ENCODE peak calls at places on chromosome 20, in eight cellular contexts. X is HFFc6; T is psoas muscle; K is cardiac muscle cell; B is stomach; I is GM13977; N is body of pancreas; M is CD8-positive, alpha-beta T cell. Y is an unnamed sample.

GRCh38 chr20:23100021-23100753 is 14.1 kb upstream of the CD93 start:
- DNase-seq in X (no peak), I (no peak), T (no peak), M (no peak), B (no peak), K (no peak), N (no peak), Y (no peak)

GRCh38 chr20:32285621-32286334 is 8.3 kb downstream of the KIF3B start:
- DNase-seq in M (no peak), I (peak), N (no peak), B (no peak), X (peak), K (peak), T (no peak), Y (peak)

GRCh38 chr20:32560989-32561830 is 23.9 kb downstream of the NOL4L start:
- DNase-seq in X (no peak), K (peak), M (no peak), T (no peak), I (no peak), N (no peak), B (no peak), Y (no peak)

GRCh38 chr20:6802227-6802626 is 34.7 kb downstream of the BMP2 start:
- DNase-seq in I (no peak), X (no peak), M (no peak), K (no peak), N (no peak), B (no peak), T (no peak), Y (no peak)

GRCh38 chr20:5008743-5009142 is 7.4 kb upstream of the SLC23A2 start:
- DNase-seq in K (no peak), I (no peak), X (no peak), T (no peak), M (no peak), N (no peak), B (no peak), Y (no peak)

GRCh38 chr20:326645-327031 is 1.3 kb downstream of the SOX12 start:
- DNase-seq in B (peak), N (peak), I (no peak), X (no peak), K (peak), T (peak), M (no peak), Y (no peak)

GRCh38 chr20:61520076-61520639 is 268.1 kb downstream of the CDH4 start:
- DNase-seq in B (no peak), X (no peak), I (no peak), K (no peak), M (no peak), T (no peak), N (no peak), Y (no peak)

GRCh38 chr20:59214619-59215547 is 51.3 kb downstream of the ZNF831 start:
- DNase-seq in T (no peak), X (no peak), B (no peak), I (no peak), M (no peak), N (no peak), K (no peak), Y (no peak)

GRCh38 chr20:10453241-10453640 is 18.1 kb downstream of the SLX4IP start:
- DNase-seq in I (no peak), K (no peak), T (no peak), N (no peak), M (no peak), B (no peak), X (no peak), Y (no peak)

GRCh38 chr20:25453035-25453810 is 45.8 kb downstream of the GINS1 start:
- DNase-seq in B (peak), I (no peak), M (no peak), N (no peak), T (no peak), K (peak), X (no peak), Y (peak)

GRCh38 chr20:56439784-56440291 is 27.8 kb downstream of the CASS4 start:
- DNase-seq in I (no peak), X (peak), M (no peak), N (peak), B (peak), T (peak), K (no peak), Y (peak)

GRCh38 chr20:31594558-31595379 is 10.3 kb upstream of the ID1 start:
- DNase-seq in M (no peak), K (no peak), X (no peak), N (no peak), T (peak), I (no peak), B (peak), Y (no peak)

GRCh38 chr20:47311967-47312681 is 44.4 kb downstream of the ZMYND8 start:
- DNase-seq in N (no peak), I (no peak), M (no peak), K (no peak), T (no peak), B (no peak), X (no peak), Y (no peak)
- TF ChIP-seq CTCF in N (no peak), I (no peak), M (no peak), K (no peak), T (no peak), B (no peak), X (no peak), Y (no peak)

GRCh38 chr20:16404171-16404570 is 169.1 kb downstream of the KIF16B start:
- DNase-seq in X (no peak), T (no peak), B (no peak), N (no peak), K (no peak), M (no peak), I (no peak), Y (no peak)
- TF ChIP-seq CTCF in X (no peak), T (no peak), B (no peak), N (no peak), K (no peak), M (no peak), I (no peak), Y (no peak)

GRCh38 chr20:34829191-34829590 is 3.7 kb upstream of the NCOA6 start:
- DNase-seq in X (no peak), N (no peak), T (no peak), M (no peak), K (no peak), I (no peak), B (no peak), Y (no peak)

GRCh38 chr20:34820805-34821578 is 4.5 kb downstream of the NCOA6 start:
- DNase-seq in I (no peak), M (no peak), X (no peak), N (no peak), T (no peak), B (no peak), K (no peak), Y (no peak)

GRCh38 chr20:34824026-34824860 is 1.2 kb downstream of the NCOA6 start:
- DNase-seq in I (peak), K (peak), T (peak), N (peak), X (peak), B (peak), M (peak), Y (no peak)

GRCh38 chr20:34825530-34826362 is at the start of gene NCOA6:
- DNase-seq in M (peak), N (peak), K (peak), X (peak), B (peak), T (peak), I (peak), Y (peak)

GRCh38 chr20:34824861-34825529 is 456 bp downstream of the NCOA6 start:
- DNase-seq in B (peak), T (peak), N (peak), K (peak), M (peak), X (peak), I (peak), Y (no peak)
- TF ChIP-seq CTCF in B (no peak), T (no peak), N (no peak), K (no peak), M (no peak), X (peak), I (peak), Y (no peak)

DNA sequence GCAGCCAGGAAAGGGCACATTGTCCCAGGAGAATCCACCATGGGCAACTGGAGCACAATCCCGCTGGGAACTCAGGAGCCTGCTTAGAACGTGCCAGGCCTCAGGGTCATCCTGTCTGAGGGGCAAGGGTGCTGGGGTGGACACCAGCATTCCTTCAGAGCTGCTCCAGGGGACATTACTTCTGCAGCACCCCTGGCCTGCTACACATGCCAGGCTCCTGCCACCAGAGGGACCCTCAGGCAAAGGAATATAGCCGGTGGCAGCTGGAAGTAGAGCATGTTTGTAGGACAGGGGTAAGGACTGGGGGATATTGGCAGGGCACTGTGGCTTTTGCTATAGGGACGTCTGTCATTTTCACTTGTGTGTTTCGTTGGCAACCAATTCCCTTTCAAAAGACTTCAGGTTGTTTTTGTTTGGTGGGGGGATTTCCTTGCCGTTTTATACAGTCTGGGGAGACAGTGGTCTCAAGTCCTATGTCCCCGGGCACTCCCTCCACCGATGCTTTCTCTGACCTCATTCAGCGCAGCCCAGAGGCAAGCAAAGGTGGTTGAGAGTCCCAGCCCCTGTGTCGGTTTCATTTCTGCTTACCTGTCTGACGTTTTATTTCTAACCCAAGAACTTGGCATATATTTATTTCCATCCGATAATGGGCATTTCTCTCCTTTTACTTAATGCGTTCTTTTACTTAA is 130.8 kb downstream of the JPH2 start:
- DNase-seq in T (no peak), M (peak), X (no peak), B (peak), I (no peak), K (peak), N (no peak), Y (no peak)
- TF ChIP-seq CTCF in T (peak), M (peak), X (peak), B (no peak), I (peak), K (peak), N (peak), Y (peak)

DNA sequence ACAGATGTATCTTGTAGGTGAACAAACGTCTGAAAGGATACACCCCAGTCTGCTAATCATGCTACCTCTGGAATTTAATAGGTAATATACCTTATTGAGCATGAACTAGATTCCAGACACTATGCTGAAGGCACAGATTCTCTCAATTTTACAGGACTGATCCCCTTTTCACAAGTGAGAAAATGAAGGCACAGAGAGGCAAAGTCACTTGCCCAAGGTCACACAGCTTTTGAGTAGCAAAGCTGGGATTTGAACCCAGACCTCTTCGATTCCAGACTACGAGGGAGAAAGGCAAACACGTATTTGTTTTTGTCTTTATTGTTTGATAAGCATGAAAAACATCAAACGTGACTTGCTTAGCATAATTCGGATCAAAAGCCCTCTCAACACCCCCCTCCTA is 34.4 kb upstream of the PMEPA1 start:
- DNase-seq in N (no peak), T (no peak), I (no peak), X (no peak), B (no peak), M (no peak), K (no peak), Y (no peak)
- TF ChIP-seq CTCF in N (no peak), T (no peak), I (no peak), X (no peak), B (no peak), M (no peak), K (no peak), Y (no peak)

GRCh38 chr20:49230021-49230420 is 10.8 kb downstream of the DDX27 start:
- DNase-seq in X (no peak), K (no peak), B (no peak), M (no peak), T (no peak), I (no peak), N (no peak), Y (no peak)

GRCh38 chr20:49231461-49231860 is 12.2 kb downstream of the DDX27 start:
- DNase-seq in M (no peak), B (no peak), N (no peak), X (no peak), T (no peak), K (no peak), I (no peak), Y (no peak)

GRCh38 chr20:49230575-49231211 is 11.5 kb downstream of the DDX27 start:
- DNase-seq in I (no peak), T (peak), X (no peak), B (no peak), N (no peak), M (no peak), K (no peak), Y (no peak)

GRCh38 chr20:49228676-49229075 is 9.5 kb downstream of the DDX27 start:
- DNase-seq in M (no peak), T (no peak), I (no peak), X (no peak), N (no peak), B (no peak), K (no peak), Y (no peak)

GRCh38 chr20:49225896-49226295 is 6.7 kb downstream of the DDX27 start:
- DNase-seq in X (no peak), M (no peak), N (no peak), K (no peak), I (no peak), B (no peak), T (no peak), Y (no peak)
- TF ChIP-seq CTCF in X (peak), M (no peak), N (no peak), K (no peak), I (no peak), B (no peak), T (no peak), Y (no peak)

DNA sequence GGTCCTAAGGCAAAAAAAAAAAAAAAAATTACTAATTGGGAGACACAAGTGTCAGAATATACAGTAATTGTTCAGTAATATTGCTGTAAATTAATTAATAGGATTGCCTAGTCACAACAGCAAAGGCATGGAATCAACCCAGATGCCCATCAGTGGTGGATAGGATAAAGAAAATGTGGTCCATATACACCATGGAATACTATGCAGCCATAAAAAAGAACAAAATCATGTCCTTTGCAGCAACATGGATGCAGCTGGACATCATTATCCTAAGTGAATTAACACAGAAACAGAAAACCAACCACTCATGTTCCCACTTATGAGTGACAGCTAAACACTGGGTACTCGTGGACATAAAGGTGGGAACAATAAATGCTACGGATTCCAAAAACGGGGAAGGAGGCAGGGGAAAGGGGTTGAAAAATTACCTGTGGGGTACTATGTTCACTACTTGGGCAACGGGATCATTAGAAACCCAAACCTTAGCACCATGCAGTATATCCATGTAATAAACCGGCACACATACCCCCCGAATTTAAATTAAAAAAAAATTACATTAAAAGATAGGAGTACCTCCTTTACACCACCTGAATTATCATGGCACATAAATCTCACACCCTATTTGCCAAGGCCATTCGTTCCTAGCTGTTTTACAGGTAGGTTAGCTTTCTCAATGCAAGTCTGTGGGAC is 689 bp upstream of the PFDN4 start:
- DNase-seq in I (no peak), X (no peak), K (no peak), M (no peak), B (no peak), N (no peak), T (no peak), Y (no peak)
- TF ChIP-seq CTCF in I (no peak), X (no peak), K (no peak), M (peak), B (no peak), N (no peak), T (no peak), Y (no peak)

GRCh38 chr20:8527998-8528397 is 395.9 kb downstream of the PLCB1 start:
- DNase-seq in N (no peak), M (no peak), B (no peak), X (peak), I (no peak), K (no peak), T (no peak), Y (peak)

GRCh38 chr20:8519887-8520286 is 387.8 kb downstream of the PLCB1 start:
- DNase-seq in B (no peak), X (no peak), M (no peak), N (no peak), I (no peak), T (no peak), K (no peak), Y (no peak)

GRCh38 chr20:8524716-8525343 is 392.8 kb downstream of the PLCB1 start:
- DNase-seq in N (no peak), T (no peak), X (no peak), K (no peak), I (no peak), B (no peak), M (no peak), Y (no peak)

GRCh38 chr20:8522191-8522590 is 390.1 kb downstream of the PLCB1 start:
- DNase-seq in I (no peak), X (no peak), N (no peak), K (no peak), T (no peak), M (no peak), B (no peak), Y (no peak)

GRCh38 chr20:8523684-8524083 is 391.6 kb downstream of the PLCB1 start:
- DNase-seq in T (no peak), N (no peak), I (no peak), X (no peak), K (peak), M (no peak), B (no peak), Y (no peak)
- TF ChIP-seq CTCF in T (peak), N (no peak), I (no peak), X (no peak), K (peak), M (no peak), B (no peak), Y (peak)